ENCODE peak calls at places on chromosomes 2 and 18, in ten cellular contexts. Z is astrocyte of the cerebellum, L is ELF-1, Y is mammary epithelial cell, U is T-helper 1 cell, N is pancreas, M is NCI-H187, E is A549, D is AG10803, G is nucleus accumbens. H is an unnamed sample.
A peak's percentile ranks its signal among the peaks of the same experiment; 100 is the strongest.

GRCh38 chr18:2302628-2303516 is 268.4 kb downstream of the METTL4 start:
- DNase-seq in Z (no peak), L (peak; percentile 74), Y (peak; percentile 76), U (no peak), N (no peak), M (no peak), E (peak; percentile 56), D (peak; percentile 18), G (no peak), H (no peak)

GRCh38 chr2:198880986-198881385 is 576.8 kb downstream of the SATB2 start:
- DNase-seq in Z (no peak), L (no peak), Y (no peak), U (no peak), N (no peak), M (no peak), E (no peak), D (no peak), G (no peak), H (no peak)

GRCh38 chr2:105329561-105330495 is at the start of gene TGFBRAP1:
- DNase-seq in Z (no peak), L (peak; percentile 56), Y (peak; percentile 27), U (peak; percentile 58), N (peak; percentile 56), M (no peak), E (peak; percentile 16), D (peak; percentile 54), G (no peak), H (peak; percentile 92)

GRCh38 chr2:237616373-237617304 is 10.7 kb upstream of the LRRFIP1 start:
- DNase-seq in Z (peak; percentile 18), L (no peak), Y (peak; percentile 12), U (peak; percentile 13), N (no peak), M (no peak), E (no peak), D (peak; percentile 92), G (no peak), H (no peak)

GRCh38 chr2:38791747-38792146 is 13.7 kb downstream of the GEMIN6 start:
- DNase-seq in Z (no peak), L (no peak), Y (no peak), U (no peak), N (no peak), M (no peak), E (no peak), D (no peak), G (no peak), H (no peak)

GRCh38 chr2:171595456-171595855 is 73.2 kb downstream of the CYBRD1 start:
- DNase-seq in Z (no peak), L (no peak), Y (no peak), U (no peak), N (no peak), M (no peak), E (no peak), D (no peak), G (no peak), H (no peak)

GRCh38 chr2:234641086-234641485 is 144.2 kb upstream of the ARL4C start:
- DNase-seq in Z (no peak), L (no peak), Y (no peak), U (no peak), N (no peak), M (no peak), E (no peak), D (no peak), G (no peak), H (peak; percentile 33)

GRCh38 chr2:195559431-195559914 is 97.6 kb upstream of the SLC39A10 start:
- DNase-seq in Z (peak; percentile 76), L (peak; percentile 12), Y (peak; percentile 80), U (peak; percentile 99), N (no peak), M (no peak), E (no peak), D (peak; percentile 97), G (no peak), H (no peak)

GRCh38 chr2:37711831-37712230 is 40.4 kb upstream of the CDC42EP3 start:
- DNase-seq in Z (no peak), L (no peak), Y (peak; percentile 64), U (no peak), N (no peak), M (no peak), E (no peak), D (peak; percentile 87), G (no peak), H (no peak)

GRCh38 chr2:120985174-120985996 is 249.7 kb downstream of the GLI2 start:
- DNase-seq in Z (no peak), L (no peak), Y (no peak), U (no peak), N (no peak), M (no peak), E (no peak), D (no peak), G (no peak), H (no peak)

GRCh38 chr2:56348382-56348781 is 164.6 kb downstream of the CCDC85A start:
- DNase-seq in Z (no peak), L (no peak), Y (no peak), U (no peak), N (no peak), M (no peak), E (no peak), D (no peak), G (no peak), H (no peak)

H was measured in H7.